ENCODE peak calls at places on chromosomes 4 and X, in seven cellular contexts. N is endodermal cell, H is neural progenitor cell, Z is omental fat pad, V is endothelial cell, X is H9, Y is fibroblast of pulmonary artery. C is an unnamed sample.

GRCh38 chrX:123878177-123878576 is 18.3 kb downstream of the XIAP start:
- DNase-seq in V (no peak), X (no peak), H (no peak), Z (no peak), N (no peak), Y (peak), C (no peak)

GRCh38 chr4:182698212-182698611 is 219.0 kb downstream of the DCTD start:
- DNase-seq in X (no peak), V (no peak), Y (no peak), N (no peak), Z (no peak), H (no peak), C (no peak)

GRCh38 chr4:72084587-72085011 is 52.8 kb downstream of the NPFFR2 start:
- DNase-seq in H (no peak), V (no peak), X (no peak), Y (no peak), N (no peak), Z (no peak), C (no peak)

GRCh38 chrX:154369453-154370299 is 4.8 kb downstream of the FLNA start:
- DNase-seq in Y (peak), Z (peak), X (peak), N (peak), H (peak), V (peak), C (peak)

GRCh38 chrX:119072771-119073170 is at the start of gene CT47C1:
- DNase-seq in Y (no peak), X (no peak), H (no peak), Z (no peak), V (no peak), N (no peak), C (no peak)

GRCh38 chr4:42490015-42490414 is 92.7 kb downstream of the SHISA3 start:
- DNase-seq in Z (no peak), Y (no peak), H (no peak), N (no peak), V (no peak), X (no peak), C (no peak)

GRCh38 chr4:47381172-47381571 is 82.3 kb downstream of the COMMD8 start:
- DNase-seq in Y (no peak), V (no peak), X (no peak), Z (no peak), H (no peak), N (no peak), C (no peak)

GRCh38 chr4:166435449-166435848 is 562.4 kb downstream of the TLL1 start:
- DNase-seq in H (no peak), Z (no peak), Y (peak), X (no peak), N (no peak), V (no peak), C (peak)

GRCh38 chr4:17762705-17763104 is 18.7 kb downstream of the FAM184B start:
- DNase-seq in X (no peak), N (no peak), Z (no peak), V (no peak), Y (peak), H (no peak), C (peak)

GRCh38 chr4:29375716-29376115 is 1344.5 kb upstream of the PCDH7 start:
- DNase-seq in Z (no peak), V (no peak), N (no peak), H (peak), Y (no peak), X (no peak), C (no peak)

GRCh38 chr4:21819086-21819485 is 129.5 kb downstream of the KCNIP4 start:
- DNase-seq in V (no peak), Z (no peak), N (no peak), X (no peak), H (no peak), Y (peak), C (no peak)

GRCh38 chrX:40922307-40922706 is 162.9 kb upstream of the USP9X start:
- DNase-seq in X (peak), N (peak), V (no peak), Y (peak), H (peak), Z (no peak), C (peak)

GRCh38 chr4:574346-575161 is 1.5 kb downstream of the TMEM271 start:
- DNase-seq in Y (no peak), H (no peak), V (no peak), X (no peak), Z (no peak), N (no peak), C (no peak)

GRCh38 chr4:7425171-7425570 is 9.6 kb downstream of the PSAPL1 start:
- DNase-seq in V (no peak), H (no peak), Z (no peak), X (peak), N (no peak), Y (no peak), C (no peak)

GRCh38 chr4:47224361-47224760 is 193.0 kb downstream of the GABRB1 start:
- DNase-seq in Y (no peak), N (no peak), X (no peak), V (no peak), Z (no peak), H (no peak), C (no peak)

GRCh38 chr4:56215138-56215793 is 172.0 kb downstream of the AASDH start:
- DNase-seq in Z (no peak), X (no peak), V (no peak), Y (peak), H (no peak), N (no peak), C (no peak)

GRCh38 chrX:54171091-54171490 is 12.0 kb downstream of the FAM120C start:
- DNase-seq in H (no peak), X (no peak), N (no peak), Z (no peak), Y (no peak), V (no peak), C (no peak)

GRCh38 chrX:154308108-154308946 is 12.7 kb downstream of the TKTL1 start:
- DNase-seq in X (peak), Y (peak), Z (peak), N (peak), H (peak), V (peak), C (no peak)

GRCh38 chr4:14856076-14856926 is 146.0 kb upstream of the CPEB2 start:
- DNase-seq in Y (peak), Z (no peak), H (no peak), X (no peak), N (peak), V (no peak), C (peak)

GRCh38 chr4:99759346-99759984 is 57.2 kb upstream of the DAPP1 start:
- DNase-seq in N (no peak), H (no peak), X (no peak), Y (no peak), V (no peak), Z (no peak), C (no peak)

GRCh38 chr4:13599159-13599558 is 28.4 kb downstream of the BOD1L1 start:
- DNase-seq in V (no peak), X (peak), Y (no peak), Z (no peak), N (peak), H (peak), C (no peak)
- TF ChIP-seq CTCF in V (peak), X (peak), Y (peak), Z (no peak), N (peak), H (peak), C (peak)

GRCh38 chr4:89174784-89175183 is 63.5 kb downstream of the TIGD2 start:
- DNase-seq in V (no peak), X (no peak), Y (no peak), N (no peak), Z (no peak), H (no peak), C (no peak)

GRCh38 chr4:89175611-89176010 is 64.3 kb downstream of the TIGD2 start:
- DNase-seq in Z (no peak), V (no peak), H (no peak), Y (no peak), N (no peak), X (no peak), C (no peak)

GRCh38 chr4:89171176-89171575 is 59.8 kb downstream of the TIGD2 start:
- DNase-seq in Z (no peak), V (no peak), Y (no peak), H (no peak), N (no peak), X (no peak), C (no peak)

GRCh38 chr4:89173336-89174090 is 62.2 kb downstream of the TIGD2 start:
- DNase-seq in Z (no peak), V (no peak), Y (no peak), N (no peak), X (no peak), H (no peak), C (no peak)

DNA sequence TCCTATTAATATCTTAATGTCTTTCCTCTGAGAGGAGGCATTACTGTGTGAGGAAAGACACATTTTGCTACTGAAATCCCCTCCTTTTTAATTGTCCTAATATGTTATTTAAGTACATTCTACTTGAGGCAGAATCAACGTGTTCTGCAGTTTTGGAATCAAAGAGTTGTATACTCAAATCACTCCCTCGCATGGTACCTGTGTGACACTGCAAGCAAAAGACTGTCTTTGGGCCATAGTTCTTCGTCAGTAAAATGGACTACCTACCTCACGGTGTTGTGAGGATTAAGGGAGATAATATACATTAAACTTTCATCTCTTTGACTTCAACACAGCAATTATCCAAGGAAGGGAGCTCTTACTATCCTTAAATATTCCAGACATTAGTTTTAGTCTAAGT is 61.5 kb downstream of the TIGD2 start:
- DNase-seq in Z (no peak), V (no peak), Y (no peak), H (peak), N (no peak), X (no peak), C (no peak)
- TF ChIP-seq CTCF in Z (no peak), V (no peak), Y (no peak), H (no peak), N (peak), X (peak), C (no peak)

GRCh38 chr4:186623546-186623945 is 68.2 kb upstream of the MTNR1A start:
- DNase-seq in Z (no peak), N (no peak), X (no peak), H (no peak), Y (peak), V (no peak), C (no peak)

GRCh38 chr4:186622788-186623464 is 67.6 kb upstream of the MTNR1A start:
- DNase-seq in N (no peak), Y (peak), X (no peak), H (no peak), V (no peak), Z (no peak), C (peak)

GRCh38 chr4:186624951-186625350 is 69.6 kb upstream of the MTNR1A start:
- DNase-seq in X (no peak), H (peak), Y (peak), Z (no peak), N (no peak), V (no peak), C (peak)

GRCh38 chr4:186617921-186618320 is 62.6 kb upstream of the MTNR1A start:
- DNase-seq in Z (no peak), Y (no peak), N (no peak), V (no peak), H (no peak), X (no peak), C (peak)

GRCh38 chr4:186621959-186622553 is 66.7 kb upstream of the MTNR1A start:
- DNase-seq in V (no peak), H (no peak), N (no peak), X (no peak), Y (peak), Z (no peak), C (peak)
- TF ChIP-seq CTCF in V (no peak), H (no peak), N (no peak), X (no peak), Y (peak), Z (no peak), C (peak)

DNA sequence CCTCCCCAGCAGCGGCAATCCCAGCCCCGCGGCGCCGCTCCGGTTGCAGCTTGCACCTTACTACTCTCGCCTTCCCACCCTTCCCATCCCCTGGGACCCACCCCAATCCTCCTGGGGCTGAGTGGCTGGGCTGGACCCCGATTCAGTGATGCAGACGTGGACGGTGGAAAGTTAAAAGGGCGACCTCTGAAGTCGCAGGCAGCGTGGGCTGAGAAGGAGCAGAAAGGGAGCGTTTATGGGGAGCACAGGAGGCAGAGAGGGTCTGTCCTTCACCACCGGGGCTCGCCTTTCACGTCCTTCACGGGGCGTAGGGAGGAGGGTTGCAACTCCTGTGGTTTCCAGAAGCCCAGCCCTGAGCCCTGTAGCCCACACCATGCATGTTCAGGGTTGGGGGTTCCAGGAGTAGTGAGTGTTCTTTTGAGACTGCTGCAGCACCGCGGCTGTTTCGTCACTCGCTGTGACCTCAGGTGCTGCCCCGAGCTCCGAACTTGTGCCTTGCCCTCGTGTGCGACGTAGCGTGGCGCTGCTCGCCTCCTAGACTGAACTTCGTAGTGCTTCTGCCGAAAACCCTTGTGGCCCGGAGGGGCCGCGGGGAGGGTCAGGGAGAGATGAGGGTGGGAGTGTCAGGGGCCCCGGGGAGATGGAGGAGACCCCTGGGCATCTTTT is 1.5 kb downstream of the NHS start:
- DNase-seq in Z (no peak), X (no peak), H (peak), Y (no peak), V (no peak), N (peak), C (peak)
- TF ChIP-seq CTCF in Z (no peak), X (no peak), H (no peak), Y (no peak), V (no peak), N (no peak), C (no peak)

DNA sequence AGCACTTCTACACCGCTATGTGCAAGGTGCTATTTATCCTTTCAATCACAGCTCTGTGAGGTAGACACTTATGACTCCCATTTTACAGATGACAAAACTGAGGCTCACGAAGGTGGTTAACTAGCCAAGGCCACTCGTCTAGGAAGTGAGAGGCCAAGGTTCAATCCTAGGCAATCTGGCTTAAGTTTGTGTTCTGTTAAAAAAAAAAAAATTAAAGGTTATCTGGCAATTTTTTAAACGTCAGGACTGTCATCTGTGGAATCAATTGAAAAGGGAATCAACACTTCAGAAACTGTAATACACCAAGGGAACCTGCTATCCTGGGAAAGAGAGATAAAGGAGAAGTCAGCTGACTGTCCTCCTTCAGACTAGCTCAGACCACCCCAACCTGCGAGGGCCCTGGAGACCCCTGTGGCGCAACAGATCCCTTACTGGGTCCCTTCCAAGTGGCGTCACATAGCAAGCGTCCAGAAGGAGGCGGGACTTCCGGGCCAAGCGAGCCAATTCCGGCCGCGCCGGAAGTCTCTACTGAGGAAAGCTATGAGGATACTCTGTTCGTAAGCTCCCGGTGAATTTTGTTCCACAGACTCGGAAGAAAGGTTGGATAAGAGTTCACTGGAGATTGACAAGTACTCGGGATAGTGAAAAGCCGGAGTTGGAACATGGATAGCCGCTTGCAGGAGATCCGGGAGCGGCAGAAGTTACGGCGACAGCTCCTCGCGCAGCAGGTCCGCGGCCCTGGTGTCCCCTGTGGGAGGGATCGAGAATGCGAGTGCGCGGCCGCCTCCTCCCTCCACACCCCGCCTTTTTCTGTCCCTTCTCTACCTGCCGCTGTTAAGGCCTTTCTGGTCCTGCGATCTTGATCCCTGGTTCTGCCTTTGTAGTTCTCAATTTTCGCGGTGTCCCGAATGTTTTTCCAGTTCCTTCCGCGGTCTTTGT is at the start of gene METTL14:
- DNase-seq in V (peak), X (peak), Y (peak), H (peak), N (peak), Z (peak), C (peak)
- TF ChIP-seq CTCF in V (no peak), X (no peak), Y (no peak), H (peak), N (peak), Z (no peak), C (no peak)

GRCh38 chr4:124111922-124112321 is 600.6 kb downstream of the ANKRD50 start:
- DNase-seq in Z (no peak), H (peak), N (peak), X (peak), V (peak), Y (peak), C (peak)
- TF ChIP-seq CTCF in Z (no peak), H (peak), N (peak), X (peak), V (peak), Y (peak), C (peak)

C was measured in foreskin fibroblast.